ENCODE peak calls at places on chromosomes 16 and 17, in four cellular contexts. B, M, C and Y are unnamed samples.

GRCh38 chr16:89841275-89841674 is 13.0 kb downstream of the SPIRE2 start:
- DNase-seq in B (peak), C (no peak), M (no peak), Y (no peak)

GRCh38 chr16:49557070-49557446 is 183.5 kb downstream of the C16orf78 start:
- DNase-seq in M (no peak), C (no peak), B (no peak), Y (no peak)

GRCh38 chr17:10352866-10353265 is 19.9 kb downstream of the MYH13 start:
- DNase-seq in C (no peak), B (no peak), M (no peak), Y (no peak)

GRCh38 chr16:86229866-86230656 is 280.3 kb upstream of the FOXF1 start:
- DNase-seq in B (no peak), C (no peak), M (no peak), Y (no peak)

GRCh38 chr16:68473358-68474064 is 25.2 kb upstream of the SMPD3 start:
- DNase-seq in C (no peak), M (no peak), B (no peak), Y (no peak)

GRCh38 chr16:57788252-57788841 is 13.9 kb downstream of the KIFC3 start:
- DNase-seq in B (no peak), M (no peak), C (no peak), Y (no peak)

GRCh38 chr16:67562918-67563707 is 787 bp downstream of the CTCF start:
- DNase-seq in M (peak), C (peak), B (peak), Y (no peak)

GRCh38 chr16:30054959-30055553 is 10.5 kb upstream of the ALDOA start:
- DNase-seq in B (peak), C (no peak), M (no peak), Y (no peak)

GRCh38 chr16:55248494-55248893 is 75.5 kb upstream of the IRX6 start:
- DNase-seq in B (peak), C (no peak), M (no peak), Y (no peak)

GRCh38 chr16:31201511-31202401 is 804 bp downstream of the PYCARD start:
- DNase-seq in C (no peak), M (no peak), B (peak), Y (no peak)

GRCh38 chr16:79069634-79070033 is 530.9 kb downstream of the MAF start:
- DNase-seq in B (no peak), M (no peak), C (no peak), Y (no peak)

GRCh38 chr16:55562936-55563335 is 3.5 kb upstream of the CAPNS2 start:
- DNase-seq in C (peak), M (no peak), B (no peak), Y (no peak)

GRCh38 chr17:82332669-82333278 is 792 bp downstream of the SECTM1 start:
- DNase-seq in C (peak), B (peak), M (peak), Y (no peak)

GRCh38 chr17:57553991-57554825 is 190.9 kb downstream of the CCDC182 start:
- DNase-seq in B (no peak), M (peak), C (no peak), Y (no peak)

GRCh38 chr16:85083051-85083639 is 29.1 kb downstream of the CIBAR2 start:
- DNase-seq in B (no peak), M (no peak), C (no peak), Y (no peak)

GRCh38 chr16:50359626-50360025 is 9.2 kb downstream of the BRD7 start:
- DNase-seq in M (no peak), B (no peak), C (no peak), Y (no peak)

GRCh38 chr17:40311575-40311974 is 2.6 kb downstream of the RARA start:
- DNase-seq in B (no peak), C (peak), M (no peak), Y (no peak)

GRCh38 chr16:30570621-30571443 is 682 bp downstream of the ZNF688 start:
- DNase-seq in B (peak), C (peak), M (peak), Y (no peak)

GRCh38 chr17:16997514-16998429 is 25.9 kb upstream of the TNFRSF13B start:
- DNase-seq in B (no peak), M (no peak), C (no peak), Y (no peak)

GRCh38 chr17:80895366-80895765 is 96.3 kb upstream of the CHMP6 start:
- DNase-seq in C (no peak), M (no peak), B (no peak), Y (no peak)

GRCh38 chr17:354651-355556 is 2.3 kb upstream of the RPH3AL start:
- DNase-seq in B (no peak), M (no peak), C (no peak), Y (no peak)

GRCh38 chr17:39801055-39801454 is 63.1 kb downstream of the IKZF3 start:
- DNase-seq in C (no peak), M (no peak), B (no peak), Y (no peak)

GRCh38 chr16:56684926-56685590 is 2.8 kb downstream of the MT1X start:
- DNase-seq in M (no peak), B (no peak), C (no peak), Y (no peak)

GRCh38 chr16:64440421-64440831 is 681.4 kb downstream of the CDH11 start:
- DNase-seq in C (peak), B (no peak), M (peak), Y (no peak)

GRCh38 chr17:67496286-67496685 is 119.2 kb downstream of the PITPNC1 start:
- DNase-seq in M (peak), B (no peak), C (no peak), Y (no peak)

GRCh38 chr17:43401293-43401692 is 2.5 kb downstream of the ARL4D start:
- DNase-seq in B (no peak), C (peak), M (peak), Y (no peak)

GRCh38 chr17:82098939-82099765 is 1.1 kb upstream of the FASN start:
- DNase-seq in B (peak), M (no peak), C (no peak), Y (no peak)

GRCh38 chr16:84617068-84617630 is 729 bp downstream of the COTL1 start:
- DNase-seq in M (peak), B (peak), C (no peak), Y (no peak)

GRCh38 chr16:62692685-62693084 is 656.4 kb upstream of the CDH8 start:
- DNase-seq in B (no peak), C (no peak), M (no peak), Y (no peak)

DNA sequence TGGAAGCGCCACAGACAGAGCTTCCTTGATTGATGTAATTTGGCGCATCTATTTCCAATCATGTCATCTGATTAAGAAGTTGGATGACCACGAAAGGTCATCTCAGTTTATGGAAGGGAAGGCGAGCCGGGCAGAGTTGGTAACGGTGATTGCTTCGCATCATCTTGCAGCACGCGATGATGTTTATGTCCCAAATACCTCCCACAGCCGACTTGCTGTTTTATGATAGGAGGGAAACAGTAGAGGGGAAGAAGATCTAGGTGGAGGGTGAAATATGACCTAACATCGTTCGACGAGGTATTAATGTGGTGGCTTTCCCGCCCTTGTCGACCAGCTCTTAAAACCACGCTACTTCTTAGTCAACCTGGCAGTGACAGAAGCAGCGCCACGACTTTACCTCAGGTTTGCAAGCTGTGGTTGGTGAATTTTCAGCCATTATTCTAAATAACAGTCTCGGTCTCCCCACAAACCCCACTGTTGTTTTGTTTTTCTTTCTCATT is 836 bp upstream of the TANC2 start:
- DNase-seq in M (no peak), C (no peak), B (no peak), Y (no peak)
- H3K4me3 ChIP-seq in M (no peak), C (peak), B (no peak), Y (no peak)

GRCh38 chr16:88702364-88703210 is 3.6 kb downstream of the RNF166 start:
- DNase-seq in M (no peak), B (no peak), C (no peak), Y (no peak)

GRCh38 chr16:88700322-88700635 is 5.9 kb downstream of the RNF166 start:
- DNase-seq in M (no peak), C (no peak), B (no peak), Y (no peak)

GRCh38 chr16:88703486-88704309 is 2.5 kb downstream of the RNF166 start:
- DNase-seq in B (peak), C (no peak), M (no peak), Y (no peak)

GRCh38 chr16:88700636-88701482 is 5.3 kb downstream of the RNF166 start:
- DNase-seq in B (peak), M (peak), C (peak), Y (no peak)

DNA sequence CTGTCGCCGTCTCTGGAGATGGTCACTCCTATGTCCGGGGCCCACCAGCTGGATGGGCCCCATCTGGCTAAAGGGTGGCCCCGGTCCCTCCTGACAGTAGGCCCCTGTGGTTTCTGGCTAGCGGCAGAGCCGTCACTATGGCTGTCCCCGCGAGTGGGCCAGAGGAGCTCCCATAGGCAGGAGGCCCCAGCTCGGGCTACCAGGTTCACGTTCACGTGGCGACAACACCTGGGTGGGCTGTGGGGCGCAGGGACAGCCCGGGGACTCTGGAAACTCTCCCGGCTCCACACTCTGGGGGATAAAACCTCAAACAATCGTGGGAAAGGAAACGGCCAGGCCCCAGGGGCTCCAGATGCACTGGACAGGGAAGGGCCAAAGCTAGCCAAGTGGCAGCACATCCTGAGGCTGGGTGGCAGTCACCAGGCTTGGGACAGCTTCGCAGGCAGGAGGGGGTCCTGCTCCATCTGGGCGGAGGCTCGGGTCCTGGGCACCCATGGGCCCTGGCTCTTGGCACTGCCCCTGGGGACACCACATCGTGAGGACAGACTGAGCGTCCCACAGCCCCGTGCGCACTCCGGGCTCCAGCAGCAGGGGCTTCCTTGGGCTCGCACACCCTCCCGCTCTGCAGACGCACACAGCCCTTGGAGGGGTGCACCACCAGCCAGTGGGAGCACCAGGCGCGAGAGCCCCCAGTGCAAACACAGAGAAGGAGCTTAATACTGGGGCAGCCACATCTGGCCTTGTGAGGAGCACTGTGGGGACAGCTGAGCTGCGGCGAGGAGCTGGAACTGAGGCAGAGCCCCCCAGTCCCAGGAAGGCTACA is 4.5 kb downstream of the RNF166 start:
- DNase-seq in B (no peak), M (no peak), C (no peak), Y (no peak)
- TF ChIP-seq CTCF in B (no peak), M (no peak), C (no peak), Y (no peak)

GRCh38 chr17:7119314-7119713 is 4.7 kb upstream of the ASGR2 start:
- DNase-seq in M (no peak), C (no peak), B (no peak), Y (no peak)

GRCh38 chr17:7124923-7125322 is 10.3 kb upstream of the ASGR2 start:
- DNase-seq in C (no peak), M (no peak), B (no peak), Y (no peak)

GRCh38 chr17:7120123-7120522 is 5.5 kb upstream of the ASGR2 start:
- DNase-seq in M (no peak), C (no peak), B (no peak), Y (no peak)

GRCh38 chr17:7128174-7128573 is 13.6 kb upstream of the ASGR2 start:
- DNase-seq in C (no peak), M (no peak), B (no peak), Y (no peak)

GRCh38 chr17:7122386-7122785 is 7.8 kb upstream of the ASGR2 start:
- DNase-seq in M (peak), B (no peak), C (no peak), Y (no peak)
- H3K4me3 ChIP-seq in M (no peak), B (no peak), C (no peak), Y (no peak)

GRCh38 chr16:22420606-22421135 is 46.3 kb upstream of the CDR2 start:
- DNase-seq in B (no peak), M (no peak), C (no peak), Y (no peak)
- TF ChIP-seq CTCF in B (no peak), M (no peak), C (no peak), Y (no peak)

GRCh38 chr17:78922876-78923498 is 2.2 kb downstream of the TIMP2 start:
- DNase-seq in M (no peak), C (no peak), B (peak), Y (no peak)

GRCh38 chr17:78923660-78924453 is 1.3 kb downstream of the TIMP2 start:
- DNase-seq in B (peak), C (no peak), M (no peak), Y (peak)

GRCh38 chr17:78924481-78925151 is 571 bp downstream of the TIMP2 start:
- DNase-seq in B (no peak), C (peak), M (no peak), Y (no peak)

GRCh38 chr17:78925662-78926555 is 722 bp upstream of the TIMP2 start:
- DNase-seq in C (peak), B (peak), M (peak), Y (no peak)

GRCh38 chr17:78925234-78925633 is at the start of gene TIMP2:
- DNase-seq in M (peak), B (peak), C (peak), Y (no peak)
- H3K4me3 ChIP-seq in M (peak), B (peak), C (peak), Y (peak)

GRCh38 chr16:22005746-22006145 is 2.2 kb upstream of the MOSMO start:
- DNase-seq in B (no peak), M (no peak), C (no peak), Y (no peak)

GRCh38 chr16:22008215-22009142 is 568 bp downstream of the MOSMO start:
- DNase-seq in C (no peak), M (no peak), B (peak), Y (no peak)

GRCh38 chr16:22007159-22007508 is 777 bp upstream of the MOSMO start:
- DNase-seq in C (no peak), B (no peak), M (no peak), Y (no peak)

GRCh38 chr16:22006636-22007035 is 1.3 kb upstream of the MOSMO start:
- DNase-seq in M (no peak), B (no peak), C (no peak), Y (no peak)

GRCh38 chr16:22007509-22008214 is at the start of gene MOSMO:
- DNase-seq in B (peak), C (peak), M (peak), Y (no peak)
- TF ChIP-seq CTCF in B (no peak), C (no peak), M (no peak), Y (no peak)

GRCh38 chr16:66551788-66552287 is 538 bp upstream of the CKLF start:
- DNase-seq in B (peak), M (no peak), C (no peak), Y (no peak)

GRCh38 chr16:66554021-66554420 is 1.6 kb downstream of the CKLF start:
- DNase-seq in B (no peak), M (no peak), C (no peak), Y (no peak)

GRCh38 chr16:66552288-66553143 is at the start of gene CKLF:
- DNase-seq in C (peak), M (peak), B (peak), Y (peak)

GRCh38 chr16:66553223-66553622 is 847 bp downstream of the CKLF start:
- DNase-seq in M (no peak), C (no peak), B (peak), Y (no peak)

GRCh38 chr16:66554492-66554891 is 2.1 kb downstream of the CKLF start:
- DNase-seq in B (no peak), C (no peak), M (no peak), Y (no peak)
- H3K4me3 ChIP-seq in B (no peak), C (no peak), M (no peak), Y (no peak)